ENCODE peak calls at places on chromosome 1, in six cellular contexts. Z is neural crest cell; U is ovary; B is NCI-H2029 treated with DMSO at 0.1 percent for 48 hours; N is effector memory CD8-positive, alpha-beta T cell; I is left ventricle myocardium superior. S is an unnamed sample.

GRCh38 chr1:33332357-33332789 is 11.5 kb upstream of the A3GALT2 start:
- DNase-seq in Z (no peak), U (no peak), B (no peak), N (no peak), I (no peak), S (no peak)

GRCh38 chr1:202124107-202124506 is 1.4 kb downstream of the GPR37L1 start:
- DNase-seq in Z (no peak), U (no peak), B (no peak), N (no peak), I (no peak), S (no peak)

GRCh38 chr1:222048030-222048632 is 306.2 kb upstream of the DUSP10 start:
- DNase-seq in Z (no peak), U (no peak), B (no peak), N (no peak), I (no peak), S (no peak)

GRCh38 chr1:115289940-115290339 is 48.1 kb downstream of the NGF start:
- DNase-seq in Z (no peak), U (no peak), B (no peak), N (no peak), I (no peak), S (no peak)

GRCh38 chr1:58065520-58065919 is 481.0 kb downstream of the OMA1 start:
- DNase-seq in Z (no peak), U (no peak), B (no peak), N (no peak), I (no peak), S (no peak)

GRCh38 chr1:25253911-25254310 is 6.7 kb upstream of the RSRP1 start:
- DNase-seq in Z (no peak), U (no peak), B (no peak), N (no peak), I (no peak), S (no peak)

GRCh38 chr1:26161408-26162219 is 2.7 kb downstream of the FAM110D start:
- DNase-seq in Z (peak; percentile 58), U (peak; percentile 71), B (no peak), N (no peak), I (peak; percentile 89), S (no peak)

GRCh38 chr1:68141079-68141800 is 90.8 kb upstream of the DIRAS3 start:
- DNase-seq in Z (peak; percentile 22), U (no peak), B (no peak), N (no peak), I (no peak), S (no peak)

GRCh38 chr1:215583185-215583692 is 16.1 kb downstream of the KCTD3 start:
- DNase-seq in Z (no peak), U (no peak), B (no peak), N (no peak), I (no peak), S (no peak)

GRCh38 chr1:220290163-220290761 is 18.0 kb upstream of the RAB3GAP2 start:
- DNase-seq in Z (no peak), U (no peak), B (no peak), N (no peak), I (no peak), S (no peak)

GRCh38 chr1:103790172-103790571 is 40.5 kb downstream of the AMY1C start:
- DNase-seq in Z (no peak), U (no peak), B (no peak), N (no peak), I (no peak), S (no peak)

GRCh38 chr1:115114308-115114707 is 25.0 kb upstream of the TSPAN2 start:
- DNase-seq in Z (no peak), U (no peak), B (no peak), N (no peak), I (peak; percentile 51), S (peak; percentile 26)

GRCh38 chr1:201059401-201059800 is 35.9 kb upstream of the KIF21B start:
- DNase-seq in Z (no peak), U (no peak), B (no peak), N (no peak), I (no peak), S (no peak)

GRCh38 chr1:83102630-83103071 is 896.3 kb downstream of the TTLL7 start:
- DNase-seq in Z (no peak), U (no peak), B (peak; percentile 89), N (no peak), I (no peak), S (peak; percentile 86)

GRCh38 chr1:200179781-200180160 is 152.3 kb downstream of the NR5A2 start:
- DNase-seq in Z (no peak), U (no peak), B (no peak), N (no peak), I (no peak), S (no peak)

GRCh38 chr1:113912594-113913311 is 7.6 kb downstream of the DCLRE1B start:
- DNase-seq in Z (no peak), U (peak; percentile 72), B (peak; percentile 77), N (no peak), I (peak; percentile 54), S (no peak)

GRCh38 chr1:174022080-174022975 is at the start of gene RC3H1:
- DNase-seq in Z (peak; percentile 75), U (peak; percentile 90), B (peak; percentile 33), N (peak; percentile 77), I (peak; percentile 94), S (peak; percentile 79)

GRCh38 chr1:166956057-166956850 is 19.1 kb downstream of the ILDR2 start:
- DNase-seq in Z (no peak), U (no peak), B (no peak), N (no peak), I (no peak), S (no peak)

S was measured in SHP77 treated with DMSO at 0.1 percent for 48 hours.